ENCODE peak calls at places on chromosome 9, in eight cellular contexts. One of them, this sample, is unnamed.

GRCh38 chr9:78319197-78320029 is 22.5 kb downstream of the PSAT1 start:
- DNase-seq in osteoblast: no peak
- DNase-seq in epithelial cell of prostate: no peak
- DNase-seq in T-helper 1 cell: no peak
- DNase-seq in iris pigment epithelial cell: no peak
- DNase-seq in brain microvascular endothelial cell: no peak
- DNase-seq in NCI-H1048: no peak
- DNase-seq in activated T-cell treated with anti-CD3 and anti-CD28 coated beads for 1 hour: no peak
- DNase-seq in this sample: peak

GRCh38 chr9:108569624-108570023 is 286.2 kb downstream of the ACTL7B start:
- DNase-seq in osteoblast: peak
- DNase-seq in epithelial cell of prostate: peak
- DNase-seq in T-helper 1 cell: no peak
- DNase-seq in iris pigment epithelial cell: peak
- DNase-seq in brain microvascular endothelial cell: peak
- DNase-seq in NCI-H1048: no peak
- DNase-seq in activated T-cell treated with anti-CD3 and anti-CD28 coated beads for 1 hour: no peak
- DNase-seq in this sample: peak

GRCh38 chr9:134502261-134503211 is 139.1 kb upstream of the COL5A1 start:
- DNase-seq in osteoblast: peak
- DNase-seq in epithelial cell of prostate: no peak
- DNase-seq in T-helper 1 cell: no peak
- DNase-seq in iris pigment epithelial cell: peak
- DNase-seq in brain microvascular endothelial cell: peak
- DNase-seq in NCI-H1048: no peak
- DNase-seq in activated T-cell treated with anti-CD3 and anti-CD28 coated beads for 1 hour: no peak
- DNase-seq in this sample: peak

GRCh38 chr9:79799691-79800345 is 228.1 kb downstream of the TLE4 start:
- DNase-seq in osteoblast: no peak
- DNase-seq in epithelial cell of prostate: no peak
- DNase-seq in T-helper 1 cell: no peak
- DNase-seq in iris pigment epithelial cell: peak
- DNase-seq in brain microvascular endothelial cell: peak
- DNase-seq in NCI-H1048: no peak
- DNase-seq in activated T-cell treated with anti-CD3 and anti-CD28 coated beads for 1 hour: no peak
- DNase-seq in this sample: peak

GRCh38 chr9:97981828-97982164 is 1.3 kb upstream of the ANP32B start:
- DNase-seq in osteoblast: no peak
- DNase-seq in epithelial cell of prostate: no peak
- DNase-seq in T-helper 1 cell: no peak
- DNase-seq in iris pigment epithelial cell: no peak
- DNase-seq in brain microvascular endothelial cell: no peak
- DNase-seq in NCI-H1048: no peak
- DNase-seq in activated T-cell treated with anti-CD3 and anti-CD28 coated beads for 1 hour: no peak
- DNase-seq in this sample: no peak

GRCh38 chr9:129036241-129036922 is at the start of gene MIGA2:
- DNase-seq in osteoblast: peak
- DNase-seq in epithelial cell of prostate: peak
- DNase-seq in T-helper 1 cell: peak
- DNase-seq in iris pigment epithelial cell: peak
- DNase-seq in brain microvascular endothelial cell: peak
- DNase-seq in NCI-H1048: peak
- DNase-seq in activated T-cell treated with anti-CD3 and anti-CD28 coated beads for 1 hour: peak
- DNase-seq in this sample: peak

GRCh38 chr9:84152204-84152603 is 171.6 kb downstream of the RMI1 start:
- DNase-seq in osteoblast: no peak
- DNase-seq in epithelial cell of prostate: no peak
- DNase-seq in T-helper 1 cell: no peak
- DNase-seq in iris pigment epithelial cell: no peak
- DNase-seq in brain microvascular endothelial cell: no peak
- DNase-seq in NCI-H1048: no peak
- DNase-seq in activated T-cell treated with anti-CD3 and anti-CD28 coated beads for 1 hour: no peak
- DNase-seq in this sample: no peak

GRCh38 chr9:115117999-115118470 is at the start of gene TNC:
- DNase-seq in osteoblast: peak
- DNase-seq in epithelial cell of prostate: no peak
- DNase-seq in T-helper 1 cell: no peak
- DNase-seq in iris pigment epithelial cell: peak
- DNase-seq in brain microvascular endothelial cell: peak
- DNase-seq in NCI-H1048: peak
- DNase-seq in activated T-cell treated with anti-CD3 and anti-CD28 coated beads for 1 hour: no peak
- DNase-seq in this sample: peak

GRCh38 chr9:78921341-78921740 is 624.4 kb downstream of the PSAT1 start:
- DNase-seq in osteoblast: no peak
- DNase-seq in epithelial cell of prostate: no peak
- DNase-seq in T-helper 1 cell: no peak
- DNase-seq in iris pigment epithelial cell: peak
- DNase-seq in brain microvascular endothelial cell: peak
- DNase-seq in NCI-H1048: no peak
- DNase-seq in activated T-cell treated with anti-CD3 and anti-CD28 coated beads for 1 hour: no peak
- DNase-seq in this sample: no peak

GRCh38 chr9:69822091-69822750 is 1.6 kb downstream of the CFAP95 start:
- DNase-seq in osteoblast: peak
- DNase-seq in epithelial cell of prostate: no peak
- DNase-seq in T-helper 1 cell: no peak
- DNase-seq in iris pigment epithelial cell: peak
- DNase-seq in brain microvascular endothelial cell: no peak
- DNase-seq in NCI-H1048: no peak
- DNase-seq in activated T-cell treated with anti-CD3 and anti-CD28 coated beads for 1 hour: no peak
- DNase-seq in this sample: no peak

GRCh38 chr9:76369583-76369982 is 24.6 kb downstream of the RFK start:
- DNase-seq in osteoblast: no peak
- DNase-seq in epithelial cell of prostate: no peak
- DNase-seq in T-helper 1 cell: no peak
- DNase-seq in iris pigment epithelial cell: peak
- DNase-seq in brain microvascular endothelial cell: peak
- DNase-seq in NCI-H1048: no peak
- DNase-seq in activated T-cell treated with anti-CD3 and anti-CD28 coated beads for 1 hour: no peak
- DNase-seq in this sample: peak

GRCh38 chr9:23219471-23219870 is 606.6 kb downstream of the ELAVL2 start:
- DNase-seq in osteoblast: no peak
- DNase-seq in epithelial cell of prostate: no peak
- DNase-seq in T-helper 1 cell: no peak
- DNase-seq in iris pigment epithelial cell: no peak
- DNase-seq in brain microvascular endothelial cell: no peak
- DNase-seq in NCI-H1048: no peak
- DNase-seq in activated T-cell treated with anti-CD3 and anti-CD28 coated beads for 1 hour: no peak
- DNase-seq in this sample: no peak

GRCh38 chr9:13575558-13575957 is 296.1 kb upstream of the MPDZ start:
- DNase-seq in osteoblast: no peak
- DNase-seq in epithelial cell of prostate: no peak
- DNase-seq in T-helper 1 cell: no peak
- DNase-seq in iris pigment epithelial cell: no peak
- DNase-seq in brain microvascular endothelial cell: peak
- DNase-seq in NCI-H1048: no peak
- DNase-seq in activated T-cell treated with anti-CD3 and anti-CD28 coated beads for 1 hour: no peak
- DNase-seq in this sample: peak

GRCh38 chr9:21965401-21965951 is 28.7 kb downstream of the CDKN2A start:
- DNase-seq in osteoblast: peak
- DNase-seq in epithelial cell of prostate: peak
- DNase-seq in T-helper 1 cell: no peak
- DNase-seq in iris pigment epithelial cell: peak
- DNase-seq in brain microvascular endothelial cell: peak
- DNase-seq in NCI-H1048: no peak
- DNase-seq in activated T-cell treated with anti-CD3 and anti-CD28 coated beads for 1 hour: no peak
- DNase-seq in this sample: peak

GRCh38 chr9:99690573-99690972 is 131.1 kb upstream of the NR4A3 start:
- DNase-seq in osteoblast: no peak
- DNase-seq in epithelial cell of prostate: no peak
- DNase-seq in T-helper 1 cell: no peak
- DNase-seq in iris pigment epithelial cell: no peak
- DNase-seq in brain microvascular endothelial cell: no peak
- DNase-seq in NCI-H1048: no peak
- DNase-seq in activated T-cell treated with anti-CD3 and anti-CD28 coated beads for 1 hour: no peak
- DNase-seq in this sample: no peak

GRCh38 chr9:23492126-23493002 is 333.7 kb downstream of the ELAVL2 start:
- DNase-seq in osteoblast: no peak
- DNase-seq in epithelial cell of prostate: peak
- DNase-seq in T-helper 1 cell: no peak
- DNase-seq in iris pigment epithelial cell: peak
- DNase-seq in brain microvascular endothelial cell: peak
- DNase-seq in NCI-H1048: peak
- DNase-seq in activated T-cell treated with anti-CD3 and anti-CD28 coated beads for 1 hour: no peak
- DNase-seq in this sample: peak

GRCh38 chr9:75148551-75148950 is 60.2 kb downstream of the OSTF1 start:
- DNase-seq in osteoblast: peak
- DNase-seq in epithelial cell of prostate: no peak
- DNase-seq in T-helper 1 cell: no peak
- DNase-seq in iris pigment epithelial cell: peak
- DNase-seq in brain microvascular endothelial cell: peak
- DNase-seq in NCI-H1048: no peak
- DNase-seq in activated T-cell treated with anti-CD3 and anti-CD28 coated beads for 1 hour: no peak
- DNase-seq in this sample: peak

GRCh38 chr9:76269789-76270188 is 124.4 kb downstream of the RFK start:
- DNase-seq in osteoblast: no peak
- DNase-seq in epithelial cell of prostate: no peak
- DNase-seq in T-helper 1 cell: no peak
- DNase-seq in iris pigment epithelial cell: peak
- DNase-seq in brain microvascular endothelial cell: peak
- DNase-seq in NCI-H1048: no peak
- DNase-seq in activated T-cell treated with anti-CD3 and anti-CD28 coated beads for 1 hour: no peak
- DNase-seq in this sample: peak

GRCh38 chr9:114769664-114770063 is 36.2 kb downstream of the TNFSF15 start:
- DNase-seq in osteoblast: peak
- DNase-seq in epithelial cell of prostate: no peak
- DNase-seq in T-helper 1 cell: no peak
- DNase-seq in iris pigment epithelial cell: peak
- DNase-seq in brain microvascular endothelial cell: no peak
- DNase-seq in NCI-H1048: no peak
- DNase-seq in activated T-cell treated with anti-CD3 and anti-CD28 coated beads for 1 hour: no peak
- DNase-seq in this sample: peak

GRCh38 chr9:120505186-120505585 is 74.8 kb downstream of the CDK5RAP2 start:
- DNase-seq in osteoblast: no peak
- DNase-seq in epithelial cell of prostate: no peak
- DNase-seq in T-helper 1 cell: no peak
- DNase-seq in iris pigment epithelial cell: peak
- DNase-seq in brain microvascular endothelial cell: no peak
- DNase-seq in NCI-H1048: no peak
- DNase-seq in activated T-cell treated with anti-CD3 and anti-CD28 coated beads for 1 hour: no peak
- DNase-seq in this sample: peak

GRCh38 chr9:33227741-33228140 is 12.2 kb upstream of the SPINK4 start:
- DNase-seq in osteoblast: no peak
- DNase-seq in epithelial cell of prostate: no peak
- DNase-seq in T-helper 1 cell: no peak
- DNase-seq in iris pigment epithelial cell: no peak
- DNase-seq in brain microvascular endothelial cell: no peak
- DNase-seq in NCI-H1048: no peak
- DNase-seq in activated T-cell treated with anti-CD3 and anti-CD28 coated beads for 1 hour: no peak
- DNase-seq in this sample: no peak

GRCh38 chr9:14323083-14323968 is 9.4 kb upstream of the NFIB start:
- DNase-seq in osteoblast: no peak
- DNase-seq in epithelial cell of prostate: no peak
- DNase-seq in T-helper 1 cell: no peak
- DNase-seq in iris pigment epithelial cell: no peak
- DNase-seq in brain microvascular endothelial cell: no peak
- DNase-seq in NCI-H1048: no peak
- DNase-seq in activated T-cell treated with anti-CD3 and anti-CD28 coated beads for 1 hour: no peak
- DNase-seq in this sample: no peak

GRCh38 chr9:114176601-114177295 is 21.4 kb downstream of the COL27A1 start:
- DNase-seq in osteoblast: no peak
- DNase-seq in epithelial cell of prostate: no peak
- DNase-seq in T-helper 1 cell: no peak
- DNase-seq in iris pigment epithelial cell: no peak
- DNase-seq in brain microvascular endothelial cell: no peak
- DNase-seq in NCI-H1048: no peak
- DNase-seq in activated T-cell treated with anti-CD3 and anti-CD28 coated beads for 1 hour: no peak
- DNase-seq in this sample: no peak

GRCh38 chr9:96762562-96762961 is 15.3 kb downstream of the ZNF510 start:
- DNase-seq in osteoblast: no peak
- DNase-seq in epithelial cell of prostate: no peak
- DNase-seq in T-helper 1 cell: no peak
- DNase-seq in iris pigment epithelial cell: no peak
- DNase-seq in brain microvascular endothelial cell: no peak
- DNase-seq in NCI-H1048: no peak
- DNase-seq in activated T-cell treated with anti-CD3 and anti-CD28 coated beads for 1 hour: no peak
- DNase-seq in this sample: no peak

GRCh38 chr9:75866273-75866871 is 24.1 kb upstream of the PCSK5 start:
- DNase-seq in osteoblast: peak
- DNase-seq in epithelial cell of prostate: no peak
- DNase-seq in T-helper 1 cell: peak
- DNase-seq in iris pigment epithelial cell: peak
- DNase-seq in brain microvascular endothelial cell: peak
- DNase-seq in NCI-H1048: peak
- DNase-seq in activated T-cell treated with anti-CD3 and anti-CD28 coated beads for 1 hour: peak
- DNase-seq in this sample: peak

GRCh38 chr9:75140261-75140660 is 51.9 kb downstream of the OSTF1 start:
- DNase-seq in osteoblast: no peak
- DNase-seq in epithelial cell of prostate: no peak
- DNase-seq in T-helper 1 cell: no peak
- DNase-seq in iris pigment epithelial cell: no peak
- DNase-seq in brain microvascular endothelial cell: no peak
- DNase-seq in NCI-H1048: no peak
- DNase-seq in activated T-cell treated with anti-CD3 and anti-CD28 coated beads for 1 hour: no peak
- DNase-seq in this sample: no peak

GRCh38 chr9:19232830-19233194 is 2.3 kb downstream of the DENND4C start:
- DNase-seq in osteoblast: peak
- DNase-seq in epithelial cell of prostate: no peak
- DNase-seq in T-helper 1 cell: no peak
- DNase-seq in iris pigment epithelial cell: peak
- DNase-seq in brain microvascular endothelial cell: peak
- DNase-seq in NCI-H1048: peak
- DNase-seq in activated T-cell treated with anti-CD3 and anti-CD28 coated beads for 1 hour: no peak
- DNase-seq in this sample: peak

GRCh38 chr9:105103776-105104175 is 140.7 kb upstream of the SLC44A1 start:
- DNase-seq in osteoblast: no peak
- DNase-seq in epithelial cell of prostate: peak
- DNase-seq in T-helper 1 cell: no peak
- DNase-seq in iris pigment epithelial cell: no peak
- DNase-seq in brain microvascular endothelial cell: peak
- DNase-seq in NCI-H1048: no peak
- DNase-seq in activated T-cell treated with anti-CD3 and anti-CD28 coated beads for 1 hour: no peak
- DNase-seq in this sample: peak

GRCh38 chr9:18190671-18191374 is 283.1 kb upstream of the ADAMTSL1 start:
- DNase-seq in osteoblast: no peak
- DNase-seq in epithelial cell of prostate: no peak
- DNase-seq in T-helper 1 cell: no peak
- DNase-seq in iris pigment epithelial cell: no peak
- DNase-seq in brain microvascular endothelial cell: no peak
- DNase-seq in NCI-H1048: no peak
- DNase-seq in activated T-cell treated with anti-CD3 and anti-CD28 coated beads for 1 hour: no peak
- DNase-seq in this sample: no peak

GRCh38 chr9:36995927-36996471 is 38.1 kb downstream of the PAX5 start:
- DNase-seq in osteoblast: peak
- DNase-seq in epithelial cell of prostate: no peak
- DNase-seq in T-helper 1 cell: peak
- DNase-seq in iris pigment epithelial cell: peak
- DNase-seq in brain microvascular endothelial cell: peak
- DNase-seq in NCI-H1048: no peak
- DNase-seq in activated T-cell treated with anti-CD3 and anti-CD28 coated beads for 1 hour: peak
- DNase-seq in this sample: peak

GRCh38 chr9:131545003-131545785 is at the start of gene PRRT1B:
- DNase-seq in osteoblast: peak
- DNase-seq in epithelial cell of prostate: peak
- DNase-seq in T-helper 1 cell: no peak
- DNase-seq in iris pigment epithelial cell: no peak
- DNase-seq in brain microvascular endothelial cell: no peak
- DNase-seq in NCI-H1048: no peak
- DNase-seq in activated T-cell treated with anti-CD3 and anti-CD28 coated beads for 1 hour: no peak
- DNase-seq in this sample: no peak

GRCh38 chr9:134870746-134871667 is 9.6 kb upstream of the FCN2 start:
- DNase-seq in osteoblast: peak
- DNase-seq in epithelial cell of prostate: no peak
- DNase-seq in T-helper 1 cell: no peak
- DNase-seq in iris pigment epithelial cell: no peak
- DNase-seq in brain microvascular endothelial cell: no peak
- DNase-seq in NCI-H1048: no peak
- DNase-seq in activated T-cell treated with anti-CD3 and anti-CD28 coated beads for 1 hour: no peak
- DNase-seq in this sample: no peak

GRCh38 chr9:88388203-88388885 is at the start of gene SPIN1:
- DNase-seq in osteoblast: peak
- DNase-seq in epithelial cell of prostate: no peak
- DNase-seq in T-helper 1 cell: peak
- DNase-seq in iris pigment epithelial cell: peak
- DNase-seq in brain microvascular endothelial cell: peak
- DNase-seq in NCI-H1048: peak
- DNase-seq in activated T-cell treated with anti-CD3 and anti-CD28 coated beads for 1 hour: peak
- DNase-seq in this sample: peak

GRCh38 chr9:18480649-18481048 is 6.7 kb downstream of the ADAMTSL1 start:
- DNase-seq in osteoblast: no peak
- DNase-seq in epithelial cell of prostate: no peak
- DNase-seq in T-helper 1 cell: no peak
- DNase-seq in iris pigment epithelial cell: peak
- DNase-seq in brain microvascular endothelial cell: no peak
- DNase-seq in NCI-H1048: no peak
- DNase-seq in activated T-cell treated with anti-CD3 and anti-CD28 coated beads for 1 hour: no peak
- DNase-seq in this sample: peak

This sample was measured in cardiac fibroblast.